ENCODE peak calls at places on chromosomes 16 and 17, in six cellular contexts. J is tibial artery, W is Peyer's patch, H is psoas muscle, D is ovary, E is transverse colon. M is an unnamed sample. For H3K4me1 and H3K36me3, the result is how much of the 10 kb centered on the place peaks cover.

GRCh38 chr17:69857412-69857835 is 217.6 kb upstream of the KCNJ16 start:
- DNase-seq in J (no peak), W (no peak), H (no peak), D (no peak), E (no peak), M (no peak)

GRCh38 chr16:89217138-89217387 is 440 bp upstream of the ZNF778 start:
- DNase-seq in J (no peak), W (no peak), H (no peak), D (no peak), E (no peak), M (no peak)

GRCh38 chr16:67647681-67648080 is 2.7 kb downstream of the CARMIL2 start:
- DNase-seq in J (no peak), W (no peak), H (peak), D (no peak), E (no peak), M (no peak)

GRCh38 chr17:44293509-44294226 is 14.7 kb upstream of the RUNDC3A start:
- DNase-seq in J (no peak), W (no peak), H (no peak), D (no peak), E (no peak), M (no peak)

GRCh38 chr17:77476920-77477805 is 336.4 kb downstream of the SEC14L1 start:
- DNase-seq in J (peak), W (peak), H (peak), D (peak), E (peak), M (no peak)

GRCh38 chr17:27457731-27458523 is 1.7 kb downstream of the KSR1 start:
- DNase-seq in J (no peak), W (no peak), H (no peak), D (no peak), E (no peak), M (peak)

GRCh38 chr16:2009302-2009711 is 314 bp downstream of the ZNF598 start:
- DNase-seq in J (no peak), W (no peak), H (peak), D (peak), E (no peak), M (peak)

GRCh38 chr17:1720856-1721386 is 3.6 kb upstream of the WDR81 start:
- DNase-seq in J (peak), W (peak), H (peak), D (peak), E (peak), M (peak)

GRCh38 chr16:49593423-49594040 is 219.9 kb downstream of the C16orf78 start:
- DNase-seq in J (no peak), W (no peak), H (no peak), D (no peak), E (no peak), M (peak)

GRCh38 chr17:45663772-45664171 is 120.3 kb upstream of the CRHR1 start:
- DNase-seq in J (no peak), W (no peak), H (no peak), D (no peak), E (no peak), M (no peak)

GRCh38 chr16:22712471-22712870 is 101.5 kb upstream of the HS3ST2 start:
- DNase-seq in J (no peak), W (no peak), H (no peak), D (no peak), E (no peak), M (no peak)

GRCh38 chr17:38354466-38354865 is 2.8 kb downstream of the SOCS7 start:
- DNase-seq in J (no peak), W (no peak), H (no peak), D (no peak), E (no peak), M (no peak)

GRCh38 chr16:22194707-22195444 is 11.2 kb upstream of the EEF2K start:
- DNase-seq in J (no peak), W (no peak), H (no peak), D (peak), E (no peak), M (no peak)

GRCh38 chr16:75263963-75264445 is 12.6 kb upstream of the BCAR1 start:
- DNase-seq in J (peak), W (peak), H (peak), D (peak), E (peak), M (no peak)

GRCh38 chr17:77423589-77424451 is 283.1 kb downstream of the SEC14L1 start:
- DNase-seq in J (peak), W (peak), H (peak), D (peak), E (peak), M (no peak)

GRCh38 chr17:30905742-30906100 is 317 bp downstream of the TEFM start:
- DNase-seq in J (no peak), W (no peak), H (no peak), D (no peak), E (peak), M (no peak)

GRCh38 chr16:57998992-57999365 is 1.5 kb downstream of the ZNF319 start:
- DNase-seq in J (no peak), W (no peak), H (no peak), D (no peak), E (no peak), M (peak)

GRCh38 chr17:80613732-80614071 is 69.1 kb downstream of the RPTOR start:
- DNase-seq in J (no peak), W (no peak), H (no peak), D (no peak), E (no peak), M (no peak)

GRCh38 chr17:19645608-19646250 is 2.8 kb upstream of the ALDH3A2 start:
- DNase-seq in J (peak), W (peak), H (no peak), D (no peak), E (peak), M (peak)

GRCh38 chr16:51359141-51359960 is 208.3 kb upstream of the SALL1 start:
- DNase-seq in J (no peak), W (no peak), H (peak), D (no peak), E (peak), M (peak)

DNA sequence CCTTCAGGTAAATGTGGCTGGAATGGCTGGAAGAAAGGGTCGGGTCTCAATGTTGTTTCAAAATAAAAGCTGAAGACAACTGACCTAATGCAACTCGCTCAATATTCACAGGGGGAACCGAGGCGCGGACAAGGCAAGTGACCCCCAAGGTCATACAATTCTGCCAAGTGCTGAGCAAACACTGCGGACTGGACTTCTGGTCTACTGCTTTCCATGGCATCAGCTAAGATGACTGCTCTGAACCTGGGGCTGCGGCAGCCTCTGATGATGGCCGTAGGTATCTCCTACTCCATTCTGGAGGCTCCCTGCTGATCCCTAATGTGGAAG is 21.9 kb downstream of the CA4 start:
- DNase-seq in J (no peak), W (peak), H (no peak), D (no peak), E (no peak), M (no peak)
- H3K4me1 ChIP-seq in J (under half), W (under half), H (under half), D (under half), E (under half), M (under half)

GRCh38 chr16:86498155-86498651 is 12.1 kb upstream of the FOXF1 start:
- DNase-seq in J (no peak), W (no peak), H (no peak), D (no peak), E (no peak), M (peak)

GRCh38 chr16:86497551-86498021 is 12.7 kb upstream of the FOXF1 start:
- DNase-seq in J (no peak), W (no peak), H (no peak), D (no peak), E (no peak), M (peak)

GRCh38 chr16:86499889-86500707 is 10.2 kb upstream of the FOXF1 start:
- DNase-seq in J (no peak), W (no peak), H (peak), D (no peak), E (no peak), M (peak)

GRCh38 chr16:86496929-86497381 is 13.4 kb upstream of the FOXF1 start:
- DNase-seq in J (no peak), W (no peak), H (no peak), D (no peak), E (no peak), M (peak)

DNA sequence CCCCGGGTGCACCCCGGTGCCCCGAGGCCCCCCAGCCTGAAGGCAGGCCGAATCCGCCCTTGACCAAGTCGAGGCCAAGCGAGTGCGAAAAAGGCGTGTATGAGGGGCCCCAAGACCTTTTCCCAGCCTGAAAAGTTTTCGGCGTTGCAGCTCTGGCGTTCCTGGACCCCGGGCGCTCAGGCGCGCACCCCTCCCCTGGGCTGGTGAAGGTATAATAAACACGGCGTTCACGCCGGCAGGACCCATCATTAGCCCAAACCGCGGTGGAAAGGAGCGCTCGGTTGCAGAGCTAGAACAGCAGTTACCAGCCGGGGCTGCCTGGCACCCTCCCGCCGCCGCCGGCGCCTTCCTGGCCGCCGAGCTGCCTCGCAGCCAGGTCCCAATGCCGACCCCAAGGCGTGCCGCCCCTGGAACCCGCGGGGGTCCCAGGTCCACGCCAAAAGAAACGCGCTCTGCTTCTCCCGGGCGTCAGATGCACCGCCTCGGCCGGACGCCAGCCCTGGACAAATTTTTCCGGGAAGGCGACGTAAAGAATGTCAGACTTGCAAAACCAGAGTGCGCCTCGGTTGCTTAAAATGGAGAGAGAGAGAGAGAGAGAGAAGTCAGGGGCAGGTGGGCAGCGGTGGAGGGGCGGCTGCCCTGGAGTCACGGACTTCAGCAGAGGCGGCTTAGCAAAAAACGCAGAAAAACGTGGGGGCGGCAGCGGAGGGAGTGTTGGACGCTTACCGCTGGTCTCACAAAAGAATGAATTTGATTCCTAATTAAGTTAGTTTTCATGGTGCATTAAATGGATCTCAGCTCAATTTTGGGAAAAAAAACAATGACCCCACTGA is 11.4 kb upstream of the FOXF1 start:
- DNase-seq in J (no peak), W (no peak), H (peak), D (no peak), E (no peak), M (peak)
- TF ChIP-seq CTCF in J (no peak), W (no peak), H (no peak), D (no peak), E (no peak), M (peak)

DNA sequence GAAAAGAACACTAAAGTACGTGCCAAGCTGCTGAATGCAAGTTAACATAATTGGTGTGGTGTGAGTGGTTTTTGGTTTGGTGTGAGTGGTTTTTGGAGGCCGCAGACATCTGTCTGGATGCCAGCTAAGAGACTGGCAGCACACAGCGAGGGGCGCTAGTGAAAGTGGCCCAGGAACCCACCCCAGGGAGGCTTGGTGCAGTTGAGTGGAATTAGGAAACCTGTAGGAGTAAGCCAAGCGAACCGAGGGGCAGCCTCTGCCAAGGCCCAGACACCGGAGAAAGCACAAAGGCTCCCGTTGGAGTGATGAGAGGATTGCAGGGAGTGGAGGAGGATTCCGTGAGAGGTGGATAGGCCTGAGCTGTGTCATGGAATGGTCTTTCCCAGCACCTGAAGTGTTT is 24.6 kb upstream of the SLC5A11 start:
- DNase-seq in J (no peak), W (no peak), H (no peak), D (no peak), E (no peak), M (no peak)
- H3K36me3 ChIP-seq in J (half or more), W (under half), H (under half), D (under half), E (half or more), M (half or more)

DNA sequence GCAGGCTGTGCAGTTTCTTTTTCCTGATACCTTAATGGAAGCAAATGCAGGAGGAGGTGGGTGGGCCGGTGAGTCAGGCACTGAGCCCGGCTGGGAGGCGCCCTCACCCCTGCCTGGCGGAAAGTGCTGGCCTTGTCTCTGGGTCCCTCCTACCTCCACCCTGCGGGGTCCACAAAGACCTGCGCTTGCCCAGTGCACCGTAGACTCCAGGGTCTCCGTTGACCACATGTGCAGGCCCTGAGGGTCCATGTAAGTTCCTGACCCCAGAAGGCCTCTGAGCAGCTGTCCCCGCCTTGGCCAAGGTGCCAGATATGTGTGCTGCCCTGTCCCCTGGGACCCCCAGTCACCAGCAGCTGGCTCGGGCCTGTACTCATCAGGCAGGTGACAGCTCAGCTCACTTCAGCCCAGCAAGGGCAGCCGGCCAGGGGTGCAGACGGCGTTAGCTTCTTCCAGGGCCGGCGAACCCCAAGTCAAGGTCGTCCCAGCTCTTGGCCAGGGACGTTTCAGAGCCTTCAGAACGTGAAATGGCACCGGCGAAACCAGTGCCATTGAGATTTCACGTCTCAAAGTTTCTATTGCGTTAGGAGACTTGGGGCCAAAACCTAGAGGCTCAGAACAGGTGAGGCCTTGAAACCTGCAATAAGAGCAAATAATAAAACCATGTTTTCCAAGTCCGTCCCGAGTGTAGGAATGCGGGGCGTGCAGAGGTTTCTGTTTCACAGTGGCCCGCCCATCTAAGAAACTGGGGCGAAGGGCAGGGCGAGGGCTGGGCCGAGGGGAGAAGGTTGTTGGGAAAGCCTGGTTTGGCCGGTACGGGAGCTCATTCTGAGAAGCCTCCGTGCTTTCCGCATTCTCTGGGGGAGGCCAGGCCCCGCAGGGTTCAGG is 12.1 kb downstream of the METRNL start:
- DNase-seq in J (no peak), W (peak), H (no peak), D (peak), E (peak), M (no peak)
- H3K4me1 ChIP-seq in J (under half), W (under half), H (under half), D (under half), E (under half), M (under half)

DNA sequence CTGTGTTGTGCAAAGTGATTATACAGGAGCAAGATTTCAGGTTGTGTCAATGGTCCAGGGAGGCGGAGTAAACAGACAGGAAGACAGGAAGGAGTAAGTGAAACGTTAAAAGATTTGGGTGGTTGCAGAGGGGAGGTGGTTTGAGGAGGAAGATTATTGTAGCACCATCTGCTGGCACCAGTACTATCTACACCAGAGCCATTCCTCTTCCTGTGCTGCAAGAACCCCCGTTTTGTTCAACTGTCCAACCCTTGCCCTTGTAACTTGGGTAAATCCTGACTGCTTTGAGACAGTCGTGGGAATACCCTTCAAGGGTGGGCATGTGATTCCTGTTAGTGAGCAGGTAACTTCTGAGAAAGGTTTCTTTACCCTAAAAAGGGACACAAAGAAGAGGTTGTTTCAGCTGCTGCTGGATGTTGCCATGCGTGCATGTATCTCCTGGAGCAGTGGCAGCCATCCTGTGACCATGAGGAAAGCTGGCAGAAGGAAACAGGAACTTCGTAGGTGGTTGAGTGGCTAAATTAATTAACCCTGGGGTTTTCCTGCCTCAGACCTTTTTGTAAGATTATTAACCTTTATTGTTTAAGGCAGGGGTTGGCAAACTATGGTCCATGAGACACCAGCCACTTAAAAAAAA is 124.1 kb downstream of the PRKCA start:
- DNase-seq in J (no peak), W (peak), H (no peak), D (no peak), E (peak), M (peak)
- TF ChIP-seq CTCF in J (no peak), W (peak), H (no peak), D (no peak), E (peak), M (peak)

DNA sequence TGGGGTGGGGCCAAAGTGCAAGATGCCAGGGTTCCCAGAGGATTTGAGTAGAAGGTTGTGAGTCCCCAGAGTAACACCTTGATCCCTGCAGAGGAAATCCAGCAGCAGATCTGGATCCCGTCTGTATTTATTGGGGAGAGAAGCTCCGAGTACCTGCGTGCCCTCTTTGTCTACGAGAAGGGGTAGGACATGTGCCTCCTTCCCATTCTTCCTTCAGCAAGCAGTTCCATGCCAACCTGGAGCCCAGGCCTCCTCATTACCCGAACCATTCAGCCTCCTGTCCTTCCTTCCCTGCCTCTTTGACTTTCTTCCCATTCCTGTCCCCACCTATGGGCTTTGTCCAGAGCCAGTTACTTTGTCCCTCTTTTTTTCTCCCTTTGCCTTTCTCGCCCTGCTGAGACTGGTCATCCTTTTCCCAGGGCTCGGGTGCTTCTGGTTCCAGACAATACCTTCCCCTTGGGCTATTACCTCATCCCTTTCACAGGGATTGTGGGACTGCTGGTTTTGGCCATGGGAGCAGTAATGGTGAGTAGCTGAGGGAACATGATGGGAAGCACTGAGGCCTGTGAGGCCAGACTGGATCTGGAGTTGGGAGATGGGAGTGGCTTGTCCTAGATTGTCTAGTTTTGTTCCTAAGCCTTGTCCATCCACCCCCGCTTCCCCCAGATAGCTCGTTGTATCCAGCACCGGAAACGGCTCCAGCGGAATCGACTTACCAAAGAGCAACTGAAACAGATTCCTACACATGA is 2.9 kb downstream of the RNF167 start:
- DNase-seq in J (no peak), W (no peak), H (no peak), D (no peak), E (no peak), M (no peak)
- H3K36me3 ChIP-seq in J (under half), W (under half), H (under half), D (under half), E (under half), M (half or more)

DNA sequence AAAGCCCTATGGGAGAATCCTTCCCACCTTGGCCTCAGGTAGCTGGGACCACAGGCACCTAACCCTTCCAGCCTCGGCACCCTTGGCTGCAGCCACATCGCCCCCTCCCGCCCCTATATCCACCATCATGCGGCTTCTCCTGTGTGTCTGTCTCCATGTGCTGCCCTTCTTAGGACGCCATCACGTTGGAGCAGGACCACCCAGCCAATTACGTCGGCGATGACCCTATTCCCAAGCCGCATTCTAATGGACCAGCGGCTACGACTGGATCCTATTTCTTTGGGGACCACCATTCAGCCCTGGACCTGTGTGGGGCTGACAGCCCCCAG is 3.3 kb upstream of the CCDC57 start:
- DNase-seq in J (no peak), W (no peak), H (no peak), D (no peak), E (no peak), M (no peak)
- H3K4me1 ChIP-seq in J (under half), W (under half), H (under half), D (under half), E (under half), M (under half)

GRCh38 chr17:79483122-79483521 is 127.7 kb downstream of the RBFOX3 start:
- DNase-seq in J (no peak), W (no peak), H (peak), D (no peak), E (no peak), M (peak)
- TF ChIP-seq CTCF in J (no peak), W (no peak), H (no peak), D (no peak), E (no peak), M (no peak)

M was measured in endodermal cell.